ENCODE peak calls at places on chromosomes 1 and 21, in six cellular contexts. R is HT-29, C is LoVo, Y is lung microvascular endothelial cell, O is cerebellar nuclear complex, A is Peyer's patch. F is an unnamed sample.

GRCh38 chr1:46488343-46489168 is 1.1 kb upstream of the DMBX1 start:
- DNase-seq in Y (no peak), R (no peak), A (no peak), C (no peak), O (no peak), F (no peak)

GRCh38 chr1:238789916-238790667 is 596.3 kb upstream of the CHRM3 start:
- DNase-seq in R (peak; percentile 8), Y (no peak), C (no peak), O (no peak), A (no peak), F (no peak)

GRCh38 chr1:116826818-116827606 is 72.8 kb downstream of the CD2 start:
- DNase-seq in O (no peak), C (peak; percentile 10), R (peak; percentile 26), A (no peak), Y (no peak), F (peak; percentile 54)

GRCh38 chr1:81430955-81431646 is 369.6 kb upstream of the ADGRL2 start:
- DNase-seq in C (no peak), O (no peak), Y (no peak), R (no peak), A (no peak), F (no peak)

GRCh38 chr1:30372792-30373433 is 350.5 kb downstream of the MATN1 start:
- DNase-seq in Y (no peak), R (peak; percentile 10), C (no peak), A (no peak), O (no peak), F (no peak)

GRCh38 chr1:109924316-109924715 is 13.7 kb downstream of the CSF1 start:
- DNase-seq in Y (no peak), A (no peak), R (no peak), C (no peak), O (no peak), F (no peak)

GRCh38 chr1:82386365-82387069 is 585.8 kb downstream of the ADGRL2 start:
- DNase-seq in R (no peak), O (no peak), Y (no peak), A (no peak), C (no peak), F (no peak)

GRCh38 chr1:217138839-217139466 is 415.7 kb upstream of the ESRRG start:
- DNase-seq in O (no peak), A (no peak), Y (no peak), R (no peak), C (no peak), F (no peak)

GRCh38 chr1:62841587-62842169 is 57.7 kb downstream of the ATG4C start:
- DNase-seq in A (no peak), Y (peak; percentile 81), C (peak; percentile 65), O (no peak), R (peak; percentile 76), F (no peak)

GRCh38 chr1:57832616-57833015 is 408.8 kb upstream of the DAB1 start:
- DNase-seq in C (no peak), O (no peak), Y (no peak), A (no peak), R (no peak), F (no peak)

GRCh38 chr1:212630159-212630900 is 21.8 kb downstream of the ATF3 start:
- DNase-seq in R (peak; percentile 75), A (peak; percentile 57), Y (peak; percentile 55), O (no peak), C (peak; percentile 47), F (peak; percentile 59)

GRCh38 chr1:154808261-154808908 is 61.7 kb downstream of the KCNN3 start:
- DNase-seq in C (no peak), A (no peak), R (no peak), O (no peak), Y (no peak), F (no peak)

GRCh38 chr21:32806810-32807386 is 35.3 kb upstream of the PAXBP1 start:
- DNase-seq in Y (no peak), O (no peak), R (no peak), C (no peak), A (no peak), F (no peak)

GRCh38 chr1:113142791-113143190 is 69.8 kb downstream of the LRIG2 start:
- DNase-seq in O (no peak), R (no peak), C (no peak), Y (no peak), A (no peak), F (no peak)

GRCh38 chr1:37159102-37159501 is 124.8 kb upstream of the GRIK3 start:
- DNase-seq in Y (no peak), C (no peak), O (no peak), R (peak; percentile 41), A (no peak), F (no peak)

GRCh38 chr1:1779691-1780597 is 1.7 kb upstream of the NADK start:
- DNase-seq in O (no peak), Y (no peak), A (peak; percentile 85), R (peak; percentile 35), C (no peak), F (peak; percentile 72)

GRCh38 chr21:32612075-32612998 is at the start of gene CFAP298:
- DNase-seq in C (peak; percentile 85), Y (peak; percentile 95), O (peak; percentile 44), R (peak; percentile 89), A (peak; percentile 78), F (peak; percentile 84)

GRCh38 chr1:229430761-229431269 is 3.1 kb downstream of the ACTA1 start:
- DNase-seq in Y (peak; percentile 37), O (no peak), R (no peak), C (peak; percentile 16), A (no peak), F (peak; percentile 64)

GRCh38 chr21:46057111-46057709 is 40.7 kb upstream of the COL6A2 start:
- DNase-seq in Y (no peak), R (no peak), C (no peak), O (no peak), A (no peak), F (no peak)

GRCh38 chr1:226126824-226127591 is 59.5 kb downstream of the ACBD3 start:
- DNase-seq in A (peak; percentile 39), C (peak; percentile 15), R (peak; percentile 81), O (no peak), Y (no peak), F (peak; percentile 36)

GRCh38 chr1:201745023-201745422 is 83.9 kb upstream of the IPO9 start:
- DNase-seq in C (no peak), Y (no peak), R (no peak), A (no peak), O (no peak), F (no peak)

GRCh38 chr1:198937231-198938031 is 298.6 kb downstream of the PTPRC start:
- DNase-seq in R (peak; percentile 86), C (peak; percentile 88), O (peak; percentile 49), Y (peak; percentile 91), A (peak; percentile 45), F (peak; percentile 17)

GRCh38 chr21:38714998-38715397 is 90.7 kb upstream of the ETS2 start:
- DNase-seq in O (no peak), R (no peak), C (no peak), Y (no peak), A (no peak), F (no peak)

GRCh38 chr1:16215882-16216753 is 3.7 kb upstream of the ARHGEF19 start:
- DNase-seq in Y (peak; percentile 94), R (peak; percentile 82), A (peak; percentile 71), C (no peak), O (no peak), F (peak; percentile 98)

GRCh38 chr1:119475866-119476439 is 31.1 kb upstream of the HSD3B1 start:
- DNase-seq in O (no peak), A (no peak), C (peak; percentile 75), Y (peak; percentile 27), R (peak; percentile 84), F (peak; percentile 69)

GRCh38 chr1:11053758-11054137 is 6.1 kb downstream of the SRM start:
- DNase-seq in C (no peak), Y (peak; percentile 23), R (peak; percentile 34), A (no peak), O (no peak), F (no peak)

GRCh38 chr1:97827887-97828286 is 92.9 kb downstream of the DPYD start:
- DNase-seq in R (no peak), A (no peak), O (no peak), Y (no peak), C (no peak), F (no peak)

GRCh38 chr1:24379733-24380315 is 33.8 kb downstream of the STPG1 start:
- DNase-seq in R (no peak), C (no peak), O (no peak), Y (no peak), A (no peak), F (no peak)